ENCODE peak calls at places on chromosomes 5 and 9, in ten cellular contexts. A is tibial artery; O is sigmoid colon; N is CD8-positive, alpha-beta memory T cell; V is cardiac muscle cell; H is fibroblast of lung; E is RWPE1; T is CD4-positive, alpha-beta T cell; W is prostate gland; Z is CD8-positive, alpha-beta T cell. S is an unnamed sample.

GRCh38 chr5:6734243-6734695 is 21.0 kb downstream of the TENT4A start:
- DNase-seq in A (no peak), O (peak), V (peak), T (no peak), W (no peak), Z (no peak), N (no peak), H (no peak), E (no peak), S (no peak)

GRCh38 chr5:126718246-126718868 is 58.6 kb upstream of the LMNB1 start:
- DNase-seq in E (no peak), A (no peak), N (no peak), Z (no peak), T (no peak), V (peak), O (no peak), H (no peak), W (no peak), S (no peak)

GRCh38 chr9:112493738-112494137 is 7.1 kb downstream of the KIAA1958 start:
- DNase-seq in N (no peak), T (no peak), V (peak), Z (no peak), A (no peak), O (no peak), W (no peak), H (peak), E (no peak), S (no peak)

GRCh38 chr5:131252824-131253171 is 11.1 kb upstream of the CDC42SE2 start:
- DNase-seq in H (no peak), O (peak), N (peak), T (peak), E (no peak), Z (peak), V (peak), A (peak), W (no peak), S (no peak)

GRCh38 chr5:179596421-179596820 is 27.1 kb downstream of the HNRNPH1 start:
- DNase-seq in V (no peak), O (no peak), Z (no peak), T (no peak), N (no peak), E (no peak), W (no peak), A (no peak), H (no peak), S (no peak)

GRCh38 chr5:1737790-1738405 is 61.7 kb downstream of the MRPL36 start:
- DNase-seq in E (peak), O (no peak), N (no peak), V (peak), A (no peak), H (peak), Z (peak), T (peak), W (no peak), S (no peak)

GRCh38 chr5:32585122-32585445 is 273 bp upstream of the SUB1 start:
- DNase-seq in T (no peak), O (no peak), Z (no peak), H (no peak), V (no peak), E (no peak), N (no peak), A (no peak), W (no peak), S (no peak)

GRCh38 chr9:39588056-39588814 is 232.8 kb downstream of the SPATA31A1 start:
- DNase-seq in V (peak), E (no peak), H (no peak), W (no peak), A (no peak), O (no peak), T (no peak), Z (no peak), N (no peak), S (no peak)

GRCh38 chr9:78324068-78324650 is 27.2 kb downstream of the PSAT1 start:
- DNase-seq in N (no peak), V (no peak), H (no peak), O (no peak), Z (no peak), E (no peak), W (no peak), A (no peak), T (no peak), S (no peak)

GRCh38 chr5:60844429-60844890 is 391 bp upstream of the ELOVL7 start:
- DNase-seq in Z (no peak), E (no peak), H (peak), O (no peak), A (no peak), N (no peak), W (no peak), T (no peak), V (peak), S (no peak)

GRCh38 chr5:112918679-112919078 is 3.3 kb downstream of the REEP5 start:
- DNase-seq in T (no peak), W (no peak), V (no peak), A (no peak), E (no peak), O (no peak), N (no peak), Z (no peak), H (peak), S (no peak)

GRCh38 chr9:5493597-5494511 is 16.5 kb upstream of the PDCD1LG2 start:
- DNase-seq in T (no peak), H (peak), E (no peak), A (peak), Z (no peak), O (no peak), V (peak), W (no peak), N (no peak), S (no peak)

GRCh38 chr9:94706922-94707321 is 19.6 kb upstream of the AOPEP start:
- DNase-seq in W (no peak), O (no peak), V (no peak), H (no peak), A (no peak), Z (no peak), E (no peak), T (no peak), N (no peak), S (no peak)

GRCh38 chr9:119369670-119370366 is 583 bp upstream of the BRINP1 start:
- DNase-seq in E (no peak), V (no peak), W (no peak), Z (no peak), H (no peak), O (no peak), N (no peak), T (no peak), A (no peak), S (no peak)

GRCh38 chr5:56269216-56269927 is 36.2 kb upstream of the ANKRD55 start:
- DNase-seq in Z (no peak), N (no peak), T (no peak), A (no peak), H (peak), O (no peak), W (no peak), E (peak), V (peak), S (no peak)

GRCh38 chr9:125544988-125545651 is 161.9 kb downstream of the MAPKAP1 start:
- DNase-seq in Z (no peak), A (no peak), V (peak), W (peak), O (no peak), E (no peak), N (no peak), H (peak), T (no peak), S (no peak)

GRCh38 chr9:96294146-96294545 is 7.8 kb downstream of the HSD17B3 start:
- DNase-seq in V (peak), A (no peak), T (no peak), O (no peak), Z (no peak), W (no peak), H (peak), N (no peak), E (no peak), S (no peak)

GRCh38 chr9:129023036-129023907 is 4.9 kb downstream of the SH3GLB2 start:
- DNase-seq in N (no peak), H (peak), O (peak), A (peak), Z (no peak), V (peak), T (no peak), W (no peak), E (peak), S (no peak)

GRCh38 chr5:14256756-14257393 is 113.7 kb downstream of the TRIO start:
- DNase-seq in E (no peak), T (no peak), V (no peak), N (no peak), H (no peak), A (no peak), Z (no peak), O (no peak), W (peak), S (no peak)

GRCh38 chr9:86116425-86116824 is 17.1 kb upstream of the GOLM1 start:
- DNase-seq in E (no peak), O (no peak), Z (no peak), A (no peak), T (no peak), V (no peak), N (no peak), W (no peak), H (no peak), S (no peak)

GRCh38 chr9:110256142-110256391 is 240 bp downstream of the TXN start:
- DNase-seq in N (no peak), Z (no peak), W (no peak), O (no peak), T (no peak), E (no peak), V (no peak), H (no peak), A (no peak), S (no peak)

GRCh38 chr9:110255064-110255416 is 1.3 kb downstream of the TXN start:
- DNase-seq in O (no peak), T (no peak), E (no peak), V (no peak), Z (no peak), A (no peak), N (peak), H (no peak), W (peak), S (no peak)

GRCh38 chr9:110254500-110254899 is 1.8 kb downstream of the TXN start:
- DNase-seq in T (no peak), E (no peak), W (no peak), V (no peak), O (no peak), H (no peak), A (no peak), N (no peak), Z (no peak), S (no peak)

GRCh38 chr9:110256392-110257096 is at the start of gene TXN:
- DNase-seq in H (peak), W (peak), T (peak), O (peak), A (peak), Z (peak), E (peak), V (peak), N (peak), S (peak)

GRCh38 chr9:110255417-110256141 is 728 bp downstream of the TXN start:
- DNase-seq in N (peak), H (peak), W (peak), E (peak), T (peak), A (peak), V (peak), O (peak), Z (peak), S (no peak)
- H3K27ac ChIP-seq in N (peak), H (peak), W (peak), E (peak), T (peak), A (peak), V (peak), O (peak), Z (peak), S (peak)

GRCh38 chr5:170312666-170313065 is 15.1 kb upstream of the LCP2 start:
- DNase-seq in A (no peak), Z (peak), N (no peak), W (no peak), T (no peak), O (no peak), E (no peak), V (peak), H (no peak), S (no peak)

GRCh38 chr5:170313344-170313743 is 15.8 kb upstream of the LCP2 start:
- DNase-seq in N (no peak), E (no peak), H (no peak), A (no peak), V (no peak), W (no peak), O (no peak), Z (peak), T (no peak), S (no peak)

GRCh38 chr5:170314696-170315095 is 17.1 kb upstream of the LCP2 start:
- DNase-seq in Z (no peak), W (no peak), T (no peak), O (no peak), A (no peak), E (no peak), V (no peak), H (no peak), N (no peak), S (no peak)

GRCh38 chr5:170310187-170310586 is 12.6 kb upstream of the LCP2 start:
- DNase-seq in W (no peak), Z (no peak), H (no peak), T (no peak), A (no peak), O (no peak), E (no peak), V (no peak), N (no peak), S (no peak)

GRCh38 chr5:170311856-170312405 is 14.4 kb upstream of the LCP2 start:
- DNase-seq in V (no peak), W (no peak), N (no peak), Z (no peak), E (no peak), T (no peak), A (no peak), O (no peak), H (no peak), S (no peak)
- H3K27ac ChIP-seq in V (no peak), W (no peak), N (no peak), Z (no peak), E (no peak), T (peak), A (no peak), O (peak), H (no peak), S (no peak)

DNA sequence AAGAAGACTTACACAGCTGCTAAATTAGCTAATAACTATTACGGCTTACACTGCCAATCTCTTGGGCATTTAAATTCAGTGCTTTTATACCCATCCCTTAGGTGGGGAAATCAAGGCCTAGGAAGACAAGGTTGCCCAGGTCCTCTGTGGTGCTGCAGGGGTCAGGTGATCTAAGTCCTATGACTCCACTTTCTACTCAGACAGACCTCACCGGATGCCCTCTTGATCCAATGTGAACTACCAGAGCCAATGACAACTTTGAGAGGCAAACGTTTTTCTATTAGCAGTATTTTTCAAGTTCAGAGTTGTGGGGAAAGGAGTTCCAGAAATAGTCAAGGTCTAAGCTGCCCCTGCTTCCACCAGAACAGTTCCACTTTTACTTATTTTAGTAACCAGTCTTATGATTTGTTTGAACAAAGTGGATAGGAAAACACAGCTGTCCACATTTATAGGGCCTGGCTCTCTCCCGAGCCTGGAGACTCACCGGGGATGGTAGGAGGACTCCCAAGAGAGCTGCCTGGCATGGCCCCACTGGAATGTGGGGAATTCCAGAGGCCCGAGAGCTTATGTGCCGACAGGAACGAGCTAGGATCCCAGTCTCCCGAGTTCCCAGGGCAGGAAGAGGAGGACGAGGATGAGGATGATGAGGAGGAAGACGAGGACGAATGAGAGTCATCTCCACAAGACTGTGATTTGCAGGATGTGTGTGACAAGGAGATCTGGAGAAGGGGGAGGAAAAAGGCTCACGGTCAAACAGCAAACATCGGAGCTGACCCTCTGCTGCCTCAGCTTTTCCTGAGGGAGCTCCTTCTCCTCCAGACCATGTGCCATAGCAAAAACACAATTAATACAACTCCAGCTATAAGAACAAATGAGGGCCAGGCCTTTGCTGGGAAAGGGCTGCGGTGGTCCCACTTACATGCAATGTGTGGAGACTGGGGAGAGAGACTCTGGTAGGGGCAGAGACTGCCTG is 16.7 kb downstream of the FAM193B start:
- DNase-seq in V (peak), H (peak), E (no peak), O (peak), Z (no peak), N (no peak), W (peak), T (no peak), A (peak), S (no peak)
- H3K27ac ChIP-seq in V (peak), H (peak), E (peak), O (peak), Z (no peak), N (no peak), W (peak), T (no peak), A (peak), S (no peak)

GRCh38 chr5:124735169-124735858 is 11.1 kb downstream of the ZNF608 start:
- DNase-seq in A (no peak), V (peak), H (peak), N (no peak), O (no peak), E (no peak), Z (no peak), T (no peak), W (no peak), S (no peak)
- H3K27ac ChIP-seq in A (peak), V (peak), H (peak), N (no peak), O (peak), E (no peak), Z (no peak), T (no peak), W (peak), S (peak)

GRCh38 chr9:38032266-38032830 is 36.7 kb downstream of the SHB start:
- DNase-seq in Z (no peak), N (no peak), V (no peak), O (peak), A (no peak), W (peak), H (no peak), T (no peak), E (no peak), S (no peak)
- H3K27ac ChIP-seq in Z (no peak), N (no peak), V (no peak), O (peak), A (no peak), W (peak), H (no peak), T (no peak), E (peak), S (no peak)

GRCh38 chr5:83562207-83562606 is 90.7 kb downstream of the VCAN start:
- DNase-seq in W (no peak), Z (no peak), N (no peak), T (no peak), A (no peak), E (no peak), O (no peak), H (no peak), V (peak), S (no peak)
- H3K27ac ChIP-seq in W (no peak), Z (no peak), N (no peak), T (no peak), A (peak), E (no peak), O (peak), H (no peak), V (peak), S (peak)

DNA sequence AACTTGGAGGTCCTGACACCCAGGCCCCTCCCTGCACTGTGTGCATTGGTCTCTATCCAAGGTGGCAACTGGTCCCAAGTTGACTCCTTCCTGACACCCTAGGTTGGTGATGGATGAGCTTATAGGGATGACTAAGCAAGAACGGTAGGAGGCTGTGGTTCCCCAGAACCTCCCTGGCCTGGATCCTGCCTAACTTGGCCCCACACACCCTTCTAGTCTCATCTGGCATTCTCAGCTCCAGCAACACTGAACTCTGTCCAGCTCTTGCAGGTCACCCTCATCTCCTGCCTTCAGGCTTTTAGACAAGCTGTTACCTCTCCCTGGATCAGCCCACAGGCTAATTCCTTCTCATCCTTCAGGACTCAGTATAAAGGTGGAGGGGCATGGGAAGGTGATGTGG is 16.5 kb downstream of the AQP3 start:
- DNase-seq in N (no peak), O (no peak), A (no peak), H (no peak), W (no peak), T (no peak), V (no peak), E (no peak), Z (no peak), S (no peak)
- H3K27ac ChIP-seq in N (no peak), O (no peak), A (no peak), H (no peak), W (peak), T (no peak), V (no peak), E (peak), Z (no peak), S (no peak)

GRCh38 chr9:99894826-99895225 is 11.6 kb upstream of the STX17 start:
- DNase-seq in A (no peak), V (no peak), E (no peak), N (no peak), H (no peak), W (no peak), T (no peak), Z (no peak), O (no peak), S (no peak)
- H3K27ac ChIP-seq in A (no peak), V (no peak), E (no peak), N (no peak), H (no peak), W (no peak), T (no peak), Z (no peak), O (no peak), S (no peak)

S was measured in caudate nucleus.